ENCODE peak calls at places on chromosomes 11 and 22, in six cellular contexts. One of them, this sample, is unnamed.
A peak's percentile ranks its signal among the peaks of the same experiment; 100 is the strongest.

GRCh38 chr22:30733081-30733680 is 38.5 kb downstream of the OSBP2 start:
- DNase-seq in GM18507: no peak
- DNase-seq in nephron progenitor cell: no peak
- DNase-seq in osteocyte: no peak
- DNase-seq in iPS DF 19.7: no peak
- DNase-seq in ureter: no peak
- DNase-seq in this sample: peak; percentile 63

GRCh38 chr11:113176971-113177370 is 137.4 kb upstream of the TTC12 start:
- DNase-seq in GM18507: no peak
- DNase-seq in nephron progenitor cell: no peak
- DNase-seq in osteocyte: no peak
- DNase-seq in iPS DF 19.7: no peak
- DNase-seq in ureter: no peak
- DNase-seq in this sample: peak; percentile 94

GRCh38 chr11:95076416-95076815 is 9.7 kb downstream of the SRSF8 start:
- DNase-seq in GM18507: no peak
- DNase-seq in nephron progenitor cell: no peak
- DNase-seq in osteocyte: no peak
- DNase-seq in iPS DF 19.7: no peak
- DNase-seq in ureter: no peak
- DNase-seq in this sample: peak; percentile 56

GRCh38 chr11:128089962-128090361 is 497.4 kb downstream of the ETS1 start:
- DNase-seq in GM18507: no peak
- DNase-seq in nephron progenitor cell: no peak
- DNase-seq in osteocyte: no peak
- DNase-seq in iPS DF 19.7: no peak
- DNase-seq in ureter: no peak
- DNase-seq in this sample: no peak

GRCh38 chr11:18367431-18367830 is 26.9 kb upstream of the LDHA start:
- DNase-seq in GM18507: no peak
- DNase-seq in nephron progenitor cell: no peak
- DNase-seq in osteocyte: peak; percentile 3
- DNase-seq in iPS DF 19.7: no peak
- DNase-seq in ureter: no peak
- DNase-seq in this sample: peak; percentile 34

GRCh38 chr11:112564228-112564955 is 303.7 kb upstream of the PLET1 start:
- DNase-seq in GM18507: no peak
- DNase-seq in nephron progenitor cell: no peak
- DNase-seq in osteocyte: peak; percentile 67
- DNase-seq in iPS DF 19.7: no peak
- DNase-seq in ureter: no peak
- DNase-seq in this sample: peak; percentile 90

GRCh38 chr11:9250139-9250582 is 15.0 kb downstream of the DENND5A start:
- DNase-seq in GM18507: peak; percentile 38
- DNase-seq in nephron progenitor cell: no peak
- DNase-seq in osteocyte: no peak
- DNase-seq in iPS DF 19.7: no peak
- DNase-seq in ureter: no peak
- DNase-seq in this sample: peak; percentile 32

GRCh38 chr11:123798513-123799252 is 7.5 kb downstream of the OR6M1 start:
- DNase-seq in GM18507: no peak
- DNase-seq in nephron progenitor cell: no peak
- DNase-seq in osteocyte: no peak
- DNase-seq in iPS DF 19.7: no peak
- DNase-seq in ureter: no peak
- DNase-seq in this sample: no peak

GRCh38 chr11:9263840-9264380 is 1.2 kb downstream of the DENND5A start:
- DNase-seq in GM18507: peak; percentile 72
- DNase-seq in nephron progenitor cell: no peak
- DNase-seq in osteocyte: no peak
- DNase-seq in iPS DF 19.7: no peak
- DNase-seq in ureter: no peak
- DNase-seq in this sample: peak; percentile 39

GRCh38 chr11:67349036-67349435 is 4.3 kb downstream of the POLD4 start:
- DNase-seq in GM18507: no peak
- DNase-seq in nephron progenitor cell: no peak
- DNase-seq in osteocyte: no peak
- DNase-seq in iPS DF 19.7: no peak
- DNase-seq in ureter: no peak
- DNase-seq in this sample: no peak

GRCh38 chr11:61310749-61311148 is 15.6 kb upstream of the VWCE start:
- DNase-seq in GM18507: no peak
- DNase-seq in nephron progenitor cell: no peak
- DNase-seq in osteocyte: no peak
- DNase-seq in iPS DF 19.7: no peak
- DNase-seq in ureter: no peak
- DNase-seq in this sample: no peak

GRCh38 chr11:35815556-35816315 is 128.1 kb upstream of the LDLRAD3 start:
- DNase-seq in GM18507: no peak
- DNase-seq in nephron progenitor cell: no peak
- DNase-seq in osteocyte: no peak
- DNase-seq in iPS DF 19.7: no peak
- DNase-seq in ureter: no peak
- DNase-seq in this sample: peak; percentile 66

GRCh38 chr11:105611837-105612480 is 2.1 kb downstream of the GRIA4 start:
- DNase-seq in GM18507: no peak
- DNase-seq in nephron progenitor cell: no peak
- DNase-seq in osteocyte: no peak
- DNase-seq in iPS DF 19.7: no peak
- DNase-seq in ureter: no peak
- DNase-seq in this sample: no peak

GRCh38 chr11:76049506-76049905 is 156.8 kb downstream of the WNT11 start:
- DNase-seq in GM18507: no peak
- DNase-seq in nephron progenitor cell: no peak
- DNase-seq in osteocyte: no peak
- DNase-seq in iPS DF 19.7: no peak
- DNase-seq in ureter: no peak
- DNase-seq in this sample: no peak

GRCh38 chr11:12694182-12694531 is 19.9 kb downstream of the TEAD1 start:
- DNase-seq in GM18507: no peak
- DNase-seq in nephron progenitor cell: no peak
- DNase-seq in osteocyte: no peak
- DNase-seq in iPS DF 19.7: no peak
- DNase-seq in ureter: no peak
- DNase-seq in this sample: no peak

GRCh38 chr11:23103403-23103802 is 243.1 kb upstream of the CCDC179 start:
- DNase-seq in GM18507: no peak
- DNase-seq in nephron progenitor cell: no peak
- DNase-seq in osteocyte: no peak
- DNase-seq in iPS DF 19.7: no peak
- DNase-seq in ureter: no peak
- DNase-seq in this sample: no peak

GRCh38 chr11:35927067-35927466 is 16.8 kb upstream of the LDLRAD3 start:
- DNase-seq in GM18507: no peak
- DNase-seq in nephron progenitor cell: no peak
- DNase-seq in osteocyte: no peak
- DNase-seq in iPS DF 19.7: no peak
- DNase-seq in ureter: no peak
- DNase-seq in this sample: no peak

GRCh38 chr22:35406443-35406842 is 6.5 kb downstream of the MCM5 start:
- DNase-seq in GM18507: no peak
- DNase-seq in nephron progenitor cell: no peak
- DNase-seq in osteocyte: no peak
- DNase-seq in iPS DF 19.7: no peak
- DNase-seq in ureter: no peak
- DNase-seq in this sample: no peak

GRCh38 chr11:22878039-22878438 is 17.8 kb upstream of the CCDC179 start:
- DNase-seq in GM18507: no peak
- DNase-seq in nephron progenitor cell: no peak
- DNase-seq in osteocyte: no peak
- DNase-seq in iPS DF 19.7: no peak
- DNase-seq in ureter: no peak
- DNase-seq in this sample: no peak

GRCh38 chr11:18270102-18270501 is 4.0 kb downstream of the SAA1 start:
- DNase-seq in GM18507: no peak
- DNase-seq in nephron progenitor cell: no peak
- DNase-seq in osteocyte: no peak
- DNase-seq in iPS DF 19.7: no peak
- DNase-seq in ureter: no peak
- DNase-seq in this sample: no peak

GRCh38 chr11:8213390-8213789 is 44.6 kb upstream of the RIC3 start:
- DNase-seq in GM18507: no peak
- DNase-seq in nephron progenitor cell: no peak
- DNase-seq in osteocyte: no peak
- DNase-seq in iPS DF 19.7: no peak
- DNase-seq in ureter: no peak
- DNase-seq in this sample: no peak

GRCh38 chr11:69964247-69964643 is 113.9 kb upstream of the ANO1 start:
- DNase-seq in GM18507: no peak
- DNase-seq in nephron progenitor cell: no peak
- DNase-seq in osteocyte: no peak
- DNase-seq in iPS DF 19.7: no peak
- DNase-seq in ureter: no peak
- DNase-seq in this sample: no peak

GRCh38 chr22:22507743-22508273 is 734 bp downstream of the ZNF280B start:
- DNase-seq in GM18507: no peak
- DNase-seq in nephron progenitor cell: no peak
- DNase-seq in osteocyte: no peak
- DNase-seq in iPS DF 19.7: no peak
- DNase-seq in ureter: no peak
- DNase-seq in this sample: no peak

GRCh38 chr11:112961146-112961668 is at the start of gene NCAM1:
- DNase-seq in GM18507: no peak
- DNase-seq in nephron progenitor cell: peak; percentile 96
- DNase-seq in osteocyte: no peak
- DNase-seq in iPS DF 19.7: peak; percentile 91
- DNase-seq in ureter: peak; percentile 75
- DNase-seq in this sample: peak; percentile 95

GRCh38 chr11:100863080-100863581 is 176.0 kb downstream of the ARHGAP42 start:
- DNase-seq in GM18507: no peak
- DNase-seq in nephron progenitor cell: no peak
- DNase-seq in osteocyte: no peak
- DNase-seq in iPS DF 19.7: no peak
- DNase-seq in ureter: no peak
- DNase-seq in this sample: peak; percentile 90

GRCh38 chr11:110431212-110432073 is 1.7 kb downstream of the FDX1 start:
- DNase-seq in GM18507: no peak
- DNase-seq in nephron progenitor cell: no peak
- DNase-seq in osteocyte: no peak
- DNase-seq in iPS DF 19.7: no peak
- DNase-seq in ureter: no peak
- DNase-seq in this sample: peak; percentile 22

GRCh38 chr11:2745511-2745910 is 45.7 kb upstream of the KCNQ1OT1 start:
- DNase-seq in GM18507: no peak
- DNase-seq in nephron progenitor cell: peak; percentile 1
- DNase-seq in osteocyte: no peak
- DNase-seq in iPS DF 19.7: no peak
- DNase-seq in ureter: no peak
- DNase-seq in this sample: no peak

GRCh38 chr11:119716475-119717057 is 12.4 kb downstream of the NECTIN1 start:
- DNase-seq in GM18507: no peak
- DNase-seq in nephron progenitor cell: no peak
- DNase-seq in osteocyte: no peak
- DNase-seq in iPS DF 19.7: no peak
- DNase-seq in ureter: no peak
- DNase-seq in this sample: no peak

GRCh38 chr11:17930544-17931144 is 82.2 kb downstream of the SERGEF start:
- DNase-seq in GM18507: no peak
- DNase-seq in nephron progenitor cell: no peak
- DNase-seq in osteocyte: no peak
- DNase-seq in iPS DF 19.7: no peak
- DNase-seq in ureter: no peak
- DNase-seq in this sample: no peak

GRCh38 chr11:109304159-109304558 is 117.8 kb upstream of the C11orf87 start:
- DNase-seq in GM18507: no peak
- DNase-seq in nephron progenitor cell: no peak
- DNase-seq in osteocyte: no peak
- DNase-seq in iPS DF 19.7: no peak
- DNase-seq in ureter: no peak
- DNase-seq in this sample: no peak

GRCh38 chr22:44392446-44392921 is 79.7 kb upstream of the SHISAL1 start:
- DNase-seq in GM18507: no peak
- DNase-seq in nephron progenitor cell: no peak
- DNase-seq in osteocyte: peak; percentile 56
- DNase-seq in iPS DF 19.7: no peak
- DNase-seq in ureter: no peak
- DNase-seq in this sample: no peak

GRCh38 chr22:19891350-19892248 is 36.9 kb upstream of the GNB1L start:
- DNase-seq in GM18507: peak; percentile 63
- DNase-seq in nephron progenitor cell: no peak
- DNase-seq in osteocyte: no peak
- DNase-seq in iPS DF 19.7: peak; percentile 78
- DNase-seq in ureter: no peak
- DNase-seq in this sample: peak; percentile 87

GRCh38 chr11:2089536-2090165 is 49.5 kb downstream of the IGF2 start:
- DNase-seq in GM18507: peak; percentile 37
- DNase-seq in nephron progenitor cell: no peak
- DNase-seq in osteocyte: no peak
- DNase-seq in iPS DF 19.7: peak; percentile 59
- DNase-seq in ureter: peak; percentile 34
- DNase-seq in this sample: peak; percentile 66

GRCh38 chr22:19761500-19762314 is 1.1 kb downstream of the TBX1 start:
- DNase-seq in GM18507: no peak
- DNase-seq in nephron progenitor cell: no peak
- DNase-seq in osteocyte: no peak
- DNase-seq in iPS DF 19.7: no peak
- DNase-seq in ureter: no peak
- DNase-seq in this sample: peak; percentile 59

GRCh38 chr22:19292262-19293230 is 1.0 kb upstream of the CLTCL1 start:
- DNase-seq in GM18507: no peak
- DNase-seq in nephron progenitor cell: peak; percentile 6
- DNase-seq in osteocyte: peak; percentile 68
- DNase-seq in iPS DF 19.7: no peak
- DNase-seq in ureter: no peak
- DNase-seq in this sample: peak; percentile 76

GRCh38 chr11:3723014-3723708 is 52.0 kb upstream of the CHRNA10 start:
- DNase-seq in GM18507: no peak
- DNase-seq in nephron progenitor cell: no peak
- DNase-seq in osteocyte: no peak
- DNase-seq in iPS DF 19.7: no peak
- DNase-seq in ureter: no peak
- DNase-seq in this sample: peak; percentile 89

GRCh38 chr11:106021967-106022794 is at the start of gene MSANTD4:
- DNase-seq in GM18507: peak; percentile 89
- DNase-seq in nephron progenitor cell: peak; percentile 96
- DNase-seq in osteocyte: peak; percentile 99
- DNase-seq in iPS DF 19.7: peak; percentile 97
- DNase-seq in ureter: peak; percentile 99
- DNase-seq in this sample: peak; percentile 99

This sample was measured in LHCN-M2.